ENCODE peak calls at places on chromosomes 3 and 15, in seven cellular contexts. K is IMR-90, N is hepatocyte, S is fibroblast of lung, P is small intestine, C is psoas muscle, T is mammary epithelial cell. U is an unnamed sample. For H3K4me1, the result is how much of the 10 kb centered on the place peaks cover.

GRCh38 chr3:17820275-17820674 is 77.8 kb upstream of the TBC1D5 start:
- DNase-seq in N (no peak), K (no peak), S (peak), P (no peak), T (no peak), C (no peak), U (no peak)

GRCh38 chr3:124492824-124493223 is 237.4 kb upstream of the UMPS start:
- DNase-seq in C (no peak), T (peak), N (peak), P (peak), S (peak), K (peak), U (no peak)

GRCh38 chr3:38354588-38355344 is 8.2 kb downstream of the XYLB start:
- DNase-seq in S (peak), T (peak), K (peak), P (peak), C (no peak), N (no peak), U (no peak)

GRCh38 chr15:25795061-25795460 is 68.1 kb downstream of the ATP10A start:
- DNase-seq in T (no peak), K (no peak), S (no peak), N (no peak), P (no peak), C (no peak), U (peak)

GRCh38 chr3:183486472-183486871 is 58.1 kb upstream of the MCF2L2 start:
- DNase-seq in N (no peak), S (no peak), T (no peak), C (no peak), P (no peak), K (no peak), U (no peak)

GRCh38 chr3:17166369-17166768 is 281.6 kb downstream of the PLCL2 start:
- DNase-seq in T (no peak), P (no peak), S (no peak), N (no peak), C (no peak), K (no peak), U (no peak)

GRCh38 chr3:169575381-169575780 is 88.1 kb downstream of the MECOM start:
- DNase-seq in S (peak), C (no peak), P (no peak), N (peak), K (peak), T (peak), U (no peak)

GRCh38 chr3:53140575-53141467 is 10.6 kb upstream of the RFT1 start:
- DNase-seq in C (no peak), S (peak), N (no peak), T (peak), P (no peak), K (peak), U (no peak)

GRCh38 chr15:38069001-38069400 is 134.6 kb downstream of the TMCO5A start:
- DNase-seq in N (peak), T (peak), P (peak), C (no peak), S (peak), K (peak), U (no peak)

GRCh38 chr3:174498638-174499037 is 360.5 kb upstream of the NAALADL2 start:
- DNase-seq in P (no peak), N (no peak), S (peak), K (peak), T (no peak), C (no peak), U (no peak)

GRCh38 chr3:107064445-107065060 is 312.7 kb upstream of the CCDC54 start:
- DNase-seq in S (peak), C (peak), T (peak), P (peak), N (peak), K (peak), U (peak)

GRCh38 chr3:107062787-107063186 is 314.5 kb upstream of the CCDC54 start:
- DNase-seq in C (no peak), T (no peak), S (peak), N (no peak), K (no peak), P (no peak), U (no peak)

GRCh38 chr3:107061466-107061865 is 315.8 kb upstream of the CCDC54 start:
- DNase-seq in K (peak), N (no peak), S (no peak), P (no peak), C (no peak), T (no peak), U (no peak)

GRCh38 chr3:107063351-107063750 is 313.9 kb upstream of the CCDC54 start:
- DNase-seq in P (no peak), T (no peak), C (no peak), N (no peak), K (peak), S (peak), U (no peak)

DNA sequence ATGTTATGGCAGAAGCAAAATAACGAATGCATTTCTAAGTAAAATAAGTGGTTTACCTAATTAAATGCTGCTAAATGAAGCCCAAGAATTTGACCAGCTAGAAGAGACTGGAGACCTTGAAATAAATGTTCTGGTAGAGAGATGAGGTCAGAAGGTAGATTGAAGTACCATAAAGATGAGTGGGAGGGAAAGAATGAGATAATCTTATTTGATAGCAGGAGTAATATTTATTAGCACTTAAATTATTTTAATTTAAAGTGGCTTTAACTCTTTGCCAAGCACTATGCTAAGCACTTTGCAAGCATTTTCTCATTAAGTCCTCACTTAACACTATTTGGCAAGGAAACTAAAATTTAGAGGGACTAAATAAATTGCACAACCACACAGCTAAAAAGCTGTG is 314.9 kb upstream of the CCDC54 start:
- DNase-seq in C (no peak), S (no peak), P (no peak), N (no peak), K (no peak), T (no peak), U (no peak)
- H3K4me1 ChIP-seq in C (under half), S (under half), P (under half), N (under half), K (under half), T (under half), U (under half)

GRCh38 chr3:194582196-194582905 is 50.9 kb downstream of the TMEM44 start:
- DNase-seq in K (no peak), T (no peak), P (no peak), N (no peak), S (no peak), C (no peak), U (no peak)

GRCh38 chr3:194585880-194586281 is 47.3 kb downstream of the TMEM44 start:
- DNase-seq in P (no peak), N (no peak), S (no peak), K (no peak), T (no peak), C (no peak), U (no peak)

GRCh38 chr3:194586839-194587238 is 46.4 kb downstream of the TMEM44 start:
- DNase-seq in C (no peak), T (peak), P (no peak), N (no peak), S (peak), K (peak), U (no peak)

GRCh38 chr3:194584435-194584776 is 48.8 kb downstream of the TMEM44 start:
- DNase-seq in C (no peak), N (no peak), P (peak), T (no peak), K (no peak), S (no peak), U (no peak)

DNA sequence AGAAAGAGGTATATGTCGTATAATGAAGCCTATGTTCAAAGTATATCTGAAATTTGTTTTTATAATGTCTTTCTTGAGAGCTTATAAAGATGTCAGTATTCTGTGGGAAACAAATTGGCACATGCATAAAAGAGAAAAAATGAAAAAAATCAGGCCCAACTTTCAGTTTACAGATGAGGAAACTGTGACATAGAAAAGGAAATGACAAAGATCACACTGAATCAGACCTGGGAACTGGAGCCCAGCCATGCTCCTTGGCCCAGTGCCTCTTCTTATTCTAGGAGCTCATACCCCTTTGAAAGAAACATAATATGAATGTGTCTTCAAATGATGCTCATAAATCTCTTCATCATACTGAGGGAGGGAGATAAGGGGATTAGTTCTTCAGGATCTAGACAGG is 48.4 kb downstream of the TMEM44 start:
- DNase-seq in N (no peak), C (peak), S (peak), K (peak), T (no peak), P (no peak), U (no peak)
- H3K4me3 ChIP-seq in N (no peak), C (peak), S (no peak), K (no peak), T (peak), P (no peak), U (no peak)

GRCh38 chr3:106824856-106825255 is 552.4 kb upstream of the CCDC54 start:
- DNase-seq in S (peak), C (no peak), P (no peak), K (peak), T (peak), N (peak), U (no peak)

GRCh38 chr3:106827515-106828213 is 549.6 kb upstream of the CCDC54 start:
- DNase-seq in S (peak), C (no peak), P (no peak), K (peak), T (peak), N (no peak), U (no peak)

GRCh38 chr3:106823706-106824105 is 553.5 kb upstream of the CCDC54 start:
- DNase-seq in T (no peak), P (no peak), C (no peak), K (no peak), S (no peak), N (no peak), U (no peak)

GRCh38 chr3:106826861-106827311 is 550.4 kb upstream of the CCDC54 start:
- DNase-seq in S (peak), T (no peak), N (no peak), C (no peak), P (no peak), K (no peak), U (no peak)

GRCh38 chr3:106825962-106826605 is 551.2 kb upstream of the CCDC54 start:
- DNase-seq in T (peak), C (no peak), S (peak), P (no peak), N (peak), K (peak), U (no peak)
- H3K27ac ChIP-seq in T (no peak), C (no peak), S (no peak), P (no peak), N (peak), K (no peak), U (no peak)

GRCh38 chr3:49903451-49904424 is at the start of gene MST1R:
- DNase-seq in T (peak), S (no peak), K (no peak), N (peak), C (peak), P (peak), U (peak)
- H3K4me1 ChIP-seq in T (half or more), S (under half), K (under half), N (under half), C (under half), P (under half), U (under half)

GRCh38 chr15:101439285-101439919 is 50.1 kb downstream of the PCSK6 start:
- DNase-seq in C (peak), P (peak), K (no peak), T (no peak), N (peak), S (peak), U (no peak)
- H3K4me3 ChIP-seq in C (peak), P (no peak), K (no peak), T (no peak), N (no peak), S (no peak), U (no peak)

U was measured in CD8-positive, alpha-beta T cell.